ENCODE peak calls at places on chromosomes 16 and 17, in ten cellular contexts. O, J, K, A, G, H, B, Y, L and Q are unnamed samples.
A peak's percentile ranks its signal among the peaks of the same experiment; 100 is the strongest.

GRCh38 chr17:45976391-45976754 is 22.7 kb upstream of the STH start:
- DNase-seq in G (no peak), K (no peak), B (no peak), Y (no peak), A (no peak), O (no peak), H (no peak), J (no peak), L (no peak), Q (no peak)

GRCh38 chr17:73759324-73760185 is 115.3 kb upstream of the SDK2 start:
- DNase-seq in H (no peak), K (no peak), Y (no peak), B (no peak), J (no peak), A (no peak), G (no peak), O (no peak), L (no peak), Q (no peak)

GRCh38 chr16:46972971-46973456 is 460 bp downstream of the DNAJA2 start:
- DNase-seq in K (peak; percentile 47), A (peak; percentile 12), Y (peak; percentile 30), B (no peak), O (peak; percentile 33), L (peak; percentile 75), H (peak; percentile 63), G (peak; percentile 28), J (peak; percentile 35), Q (no peak)

GRCh38 chr16:57937861-57938260 is 33.1 kb downstream of the CNGB1 start:
- DNase-seq in K (no peak), G (no peak), A (no peak), J (no peak), H (no peak), O (no peak), B (no peak), Y (no peak), L (no peak), Q (no peak)

GRCh38 chr17:10737168-10737622 is 7.4 kb upstream of the TMEM220 start:
- DNase-seq in H (peak; percentile 62), Y (peak; percentile 72), G (no peak), L (peak; percentile 67), A (peak; percentile 53), J (peak; percentile 38), O (no peak), K (peak; percentile 27), B (peak; percentile 48), Q (peak; percentile 12)

GRCh38 chr17:76561799-76562268 is 22.0 kb downstream of the PRCD start:
- DNase-seq in O (no peak), K (no peak), L (no peak), G (no peak), A (peak; percentile 62), B (no peak), J (no peak), Y (no peak), H (no peak), Q (no peak)

GRCh38 chr17:55795098-55795497 is 44.2 kb downstream of the PCTP start:
- DNase-seq in H (no peak), Y (no peak), K (no peak), J (no peak), G (no peak), B (no peak), L (peak; percentile 6), O (no peak), A (no peak), Q (no peak)

GRCh38 chr16:4392382-4393242 is 21.0 kb downstream of the VASN start:
- DNase-seq in K (no peak), Y (no peak), B (no peak), O (no peak), J (no peak), H (no peak), A (no peak), L (no peak), G (no peak), Q (no peak)

GRCh38 chr16:2742323-2743006 is 10.0 kb upstream of the SRRM2 start:
- DNase-seq in O (no peak), G (no peak), A (no peak), H (no peak), Y (no peak), K (no peak), B (no peak), L (no peak), J (no peak), Q (no peak)

GRCh38 chr16:11435576-11435975 is 90.3 kb downstream of the RMI2 start:
- DNase-seq in B (no peak), L (no peak), O (no peak), G (no peak), Y (no peak), J (no peak), K (no peak), A (no peak), H (no peak), Q (no peak)

GRCh38 chr17:63024716-63025115 is 58.7 kb downstream of the TANC2 start:
- DNase-seq in J (no peak), O (no peak), G (no peak), K (no peak), Y (no peak), L (no peak), A (no peak), H (no peak), B (no peak), Q (no peak)

GRCh38 chr16:1773703-1774455 is 945 bp upstream of the MRPS34 start:
- DNase-seq in O (no peak), K (peak; percentile 29), J (no peak), H (no peak), A (no peak), L (peak; percentile 68), B (no peak), G (no peak), Y (no peak), Q (no peak)

GRCh38 chr16:78134944-78135619 is 35.6 kb downstream of the WWOX start:
- DNase-seq in G (no peak), A (no peak), B (no peak), K (no peak), H (no peak), L (no peak), Y (no peak), O (no peak), J (no peak), Q (no peak)

GRCh38 chr17:79085921-79086551 is 11.4 kb downstream of the ENGASE start:
- DNase-seq in Y (no peak), A (no peak), J (no peak), G (no peak), O (no peak), K (no peak), H (no peak), B (no peak), L (no peak), Q (no peak)

GRCh38 chr17:41015473-41015872 is 6.5 kb upstream of the KRTAP3-1 start:
- DNase-seq in O (no peak), A (no peak), J (no peak), G (no peak), L (peak; percentile 41), Y (no peak), B (no peak), H (no peak), K (no peak), Q (no peak)

GRCh38 chr17:35708951-35709350 is 22.5 kb upstream of the RASL10B start:
- DNase-seq in A (no peak), L (peak; percentile 43), J (no peak), H (no peak), B (no peak), K (no peak), G (no peak), O (no peak), Y (no peak), Q (no peak)

GRCh38 chr16:85524630-85525463 is 88.3 kb upstream of the GSE1 start:
- DNase-seq in G (no peak), H (no peak), L (peak; percentile 51), B (peak; percentile 58), A (no peak), O (no peak), J (no peak), Y (peak; percentile 24), K (no peak), Q (no peak)

GRCh38 chr16:1366712-1367299 is 15.1 kb downstream of the GNPTG start:
- DNase-seq in L (no peak), Y (no peak), K (no peak), H (no peak), A (no peak), B (no peak), J (no peak), G (no peak), O (no peak), Q (no peak)

GRCh38 chr17:42720996-42721583 is 23.8 kb downstream of the EZH1 start:
- DNase-seq in J (peak; percentile 28), G (no peak), O (no peak), L (peak; percentile 87), B (peak; percentile 63), H (no peak), Y (peak; percentile 62), K (no peak), A (peak; percentile 83), Q (peak; percentile 84)

GRCh38 chr17:57395721-57396321 is 139.5 kb downstream of the MSI2 start:
- DNase-seq in K (no peak), O (no peak), B (no peak), L (no peak), Y (no peak), G (no peak), J (no peak), H (no peak), A (no peak), Q (no peak)